ENCODE peak calls at places on chromosomes 5 and 9, in ten cellular contexts. A, G, B, O, D, Z, Y, P, X and U are unnamed samples.

GRCh38 chr9:95381243-95381642 is 63.7 kb upstream of the FANCC start:
- DNase-seq in A (no peak), G (peak), B (no peak), O (peak), D (no peak), Z (no peak), Y (no peak), P (no peak), X (peak), U (no peak)

GRCh38 chr9:113528811-113529210 is 65.3 kb downstream of the RGS3 start:
- DNase-seq in A (no peak), G (no peak), B (no peak), O (no peak), D (no peak), Z (no peak), Y (no peak), P (no peak), X (no peak), U (no peak)

GRCh38 chr5:74239268-74239667 is 401.3 kb downstream of the ENC1 start:
- DNase-seq in A (no peak), G (no peak), B (no peak), O (no peak), D (no peak), Z (no peak), Y (no peak), P (no peak), X (no peak), U (no peak)

GRCh38 chr5:95369796-95370195 is 21.4 kb upstream of the FAM81B start:
- DNase-seq in A (no peak), G (no peak), B (no peak), O (no peak), D (no peak), Z (no peak), Y (no peak), P (no peak), X (no peak), U (no peak)

GRCh38 chr9:98781588-98782383 is 14.6 kb downstream of the ANKS6 start:
- DNase-seq in A (no peak), G (peak), B (no peak), O (no peak), D (no peak), Z (no peak), Y (peak), P (no peak), X (no peak), U (no peak)

GRCh38 chr5:180825768-180826525 is 23.3 kb upstream of the MGAT1 start:
- DNase-seq in A (no peak), G (no peak), B (no peak), O (peak), D (no peak), Z (peak), Y (peak), P (no peak), X (peak), U (no peak)

GRCh38 chr5:6568909-6569308 is 63.9 kb downstream of the NSUN2 start:
- DNase-seq in A (no peak), G (peak), B (no peak), O (no peak), D (no peak), Z (no peak), Y (no peak), P (no peak), X (no peak), U (no peak)

GRCh38 chr9:133515240-133515610 is 9.5 kb downstream of the MYMK start:
- DNase-seq in A (no peak), G (no peak), B (no peak), O (no peak), D (no peak), Z (peak), Y (no peak), P (no peak), X (no peak), U (no peak)

GRCh38 chr5:172951381-172952033 is 7.7 kb upstream of the RPL26L1 start:
- DNase-seq in A (no peak), G (no peak), B (no peak), O (no peak), D (no peak), Z (no peak), Y (no peak), P (no peak), X (no peak), U (no peak)

GRCh38 chr9:5783982-5784381 is 48.9 kb downstream of the ERMP1 start:
- DNase-seq in A (no peak), G (no peak), B (no peak), O (no peak), D (no peak), Z (no peak), Y (no peak), P (no peak), X (no peak), U (no peak)

GRCh38 chr5:121988443-121988842 is 26.7 kb downstream of the SRFBP1 start:
- DNase-seq in A (no peak), G (no peak), B (no peak), O (no peak), D (no peak), Z (no peak), Y (no peak), P (no peak), X (no peak), U (no peak)

GRCh38 chr5:143976055-143976454 is 164.1 kb downstream of the HMHB1 start:
- DNase-seq in A (no peak), G (peak), B (no peak), O (no peak), D (no peak), Z (no peak), Y (no peak), P (no peak), X (no peak), U (no peak)

GRCh38 chr5:35879649-35880048 is 23.0 kb downstream of the IL7R start:
- DNase-seq in A (no peak), G (no peak), B (no peak), O (no peak), D (no peak), Z (no peak), Y (no peak), P (no peak), X (no peak), U (no peak)

GRCh38 chr9:93659044-93659836 is 82.9 kb downstream of the PHF2 start:
- DNase-seq in A (no peak), G (no peak), B (no peak), O (no peak), D (no peak), Z (peak), Y (no peak), P (no peak), X (no peak), U (no peak)

GRCh38 chr5:38546691-38547146 is 9.7 kb downstream of the LIFR start:
- DNase-seq in A (no peak), G (no peak), B (no peak), O (no peak), D (no peak), Z (no peak), Y (no peak), P (no peak), X (no peak), U (no peak)

GRCh38 chr5:144024601-144025000 is 145.9 kb downstream of the YIPF5 start:
- DNase-seq in A (no peak), G (no peak), B (no peak), O (no peak), D (no peak), Z (no peak), Y (no peak), P (no peak), X (peak), U (no peak)

GRCh38 chr9:122347348-122348287 is 23.2 kb upstream of the PTGS1 start:
- DNase-seq in A (peak), G (no peak), B (no peak), O (no peak), D (no peak), Z (no peak), Y (no peak), P (no peak), X (no peak), U (no peak)

GRCh38 chr9:127714916-127715442 is 484 bp downstream of the PTRH1 start:
- DNase-seq in A (no peak), G (no peak), B (no peak), O (no peak), D (no peak), Z (peak), Y (no peak), P (peak), X (no peak), U (no peak)

GRCh38 chr9:76560481-76560891 is 101.5 kb downstream of the GCNT1 start:
- DNase-seq in A (no peak), G (peak), B (no peak), O (no peak), D (no peak), Z (peak), Y (no peak), P (no peak), X (peak), U (no peak)

GRCh38 chr9:76610009-76610352 is 151.0 kb downstream of the GCNT1 start:
- DNase-seq in A (no peak), G (no peak), B (no peak), O (peak), D (no peak), Z (peak), Y (peak), P (no peak), X (peak), U (no peak)

GRCh38 chr5:123882305-123882704 is 370.3 kb downstream of the CSNK1G3 start:
- DNase-seq in A (no peak), G (no peak), B (no peak), O (no peak), D (no peak), Z (no peak), Y (no peak), P (no peak), X (no peak), U (no peak)

GRCh38 chr5:177588413-177588909 is 3.5 kb upstream of the TMED9 start:
- DNase-seq in A (no peak), G (no peak), B (no peak), O (no peak), D (peak), Z (no peak), Y (no peak), P (no peak), X (no peak), U (no peak)

GRCh38 chr9:31140316-31140715 is 1244.1 kb upstream of the ACO1 start:
- DNase-seq in A (no peak), G (no peak), B (no peak), O (no peak), D (no peak), Z (no peak), Y (no peak), P (no peak), X (no peak), U (no peak)

GRCh38 chr5:1974081-1974480 is 91.4 kb upstream of the IRX4 start:
- DNase-seq in A (no peak), G (no peak), B (no peak), O (no peak), D (no peak), Z (no peak), Y (no peak), P (no peak), X (no peak), U (no peak)